ENCODE peak calls at places on chromosomes 16 and 17, in four cellular contexts. X is transverse colon, Y is heart right ventricle, P is fibroblast of lung. L is an unnamed sample.

GRCh38 chr17:76131692-76132573 is 9.1 kb downstream of the FOXJ1 start:
- DNase-seq in P (no peak), X (no peak), Y (no peak), L (no peak)

GRCh38 chr17:39016193-39017153 is 49.3 kb upstream of the FBXO47 start:
- DNase-seq in X (no peak), Y (no peak), P (no peak), L (no peak)

GRCh38 chr17:20266806-20267458 is 200.4 kb downstream of the LGALS9B start:
- DNase-seq in Y (no peak), X (no peak), P (peak; percentile 89), L (peak; percentile 64)

GRCh38 chr16:15948532-15949209 is 745 bp upstream of the ABCC1 start:
- DNase-seq in Y (no peak), P (no peak), X (peak; percentile 47), L (no peak)

GRCh38 chr17:17837966-17838962 is 1.5 kb upstream of the SREBF1 start:
- DNase-seq in P (peak; percentile 49), Y (peak; percentile 89), X (peak; percentile 64), L (peak; percentile 73)

GRCh38 chr16:57262841-57263584 is 18.0 kb downstream of the ARL2BP start:
- DNase-seq in P (no peak), X (no peak), Y (no peak), L (no peak)

GRCh38 chr17:79559111-79559887 is 51.6 kb downstream of the RBFOX3 start:
- DNase-seq in X (no peak), Y (no peak), P (no peak), L (no peak)

GRCh38 chr16:85495259-85495658 is 117.9 kb upstream of the GSE1 start:
- DNase-seq in Y (no peak), P (no peak), X (no peak), L (no peak)

GRCh38 chr17:56172517-56172982 is 19.3 kb downstream of the ANKFN1 start:
- DNase-seq in X (no peak), Y (peak; percentile 10), P (no peak), L (peak; percentile 6)

GRCh38 chr16:67846320-67847063 is at the start of gene NUTF2:
- DNase-seq in X (peak; percentile 97), P (peak; percentile 87), Y (peak; percentile 97), L (peak; percentile 98)

GRCh38 chr17:72754513-72754912 is 338.0 kb downstream of the SLC39A11 start:
- DNase-seq in X (no peak), Y (no peak), P (peak; percentile 7), L (no peak)

GRCh38 chr17:65467156-65467555 is 94.3 kb downstream of the AXIN2 start:
- DNase-seq in Y (no peak), P (no peak), X (no peak), L (no peak)

GRCh38 chr17:6684460-6684783 is 28.7 kb downstream of the SLC13A5 start:
- DNase-seq in P (no peak), X (no peak), Y (no peak), L (no peak)

GRCh38 chr17:62626719-62627218 is 701 bp upstream of the MRC2 start:
- DNase-seq in P (peak; percentile 82), X (no peak), Y (peak; percentile 71), L (peak; percentile 63)

GRCh38 chr16:86951831-86952598 is 365.2 kb downstream of the C16orf95 start:
- DNase-seq in P (peak; percentile 100), X (no peak), Y (no peak), L (peak; percentile 83)

DNA sequence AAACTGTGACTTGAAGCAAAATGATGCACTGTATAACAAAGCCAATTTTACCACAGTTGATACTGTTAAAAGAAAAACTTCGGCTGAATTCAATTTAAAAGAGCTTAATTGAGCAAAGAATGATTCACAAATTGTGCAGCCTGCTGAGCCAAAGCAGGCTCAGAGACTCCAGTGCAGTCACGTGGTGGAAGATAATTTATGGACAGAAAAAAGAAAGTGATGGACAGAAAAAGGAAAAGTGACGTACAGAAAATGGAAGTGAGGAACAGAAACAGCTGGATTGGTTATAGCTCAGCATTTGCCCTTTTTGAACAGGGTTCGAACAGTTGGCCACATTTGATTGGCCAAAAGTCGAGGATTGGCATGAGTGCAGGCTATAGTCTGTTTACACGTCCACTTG is 25.7 kb downstream of the ZSWIM7 start:
- DNase-seq in Y (no peak), X (no peak), P (no peak), L (peak; percentile 72)
- H3K27ac ChIP-seq in Y (no peak overlapping the region), X (no peak overlapping the region), P (no peak overlapping the region), L (no peak overlapping the region)

GRCh38 chr16:58533751-58534470 is 18.6 kb downstream of the SETD6 start:
- DNase-seq in X (no peak), P (peak; percentile 25), Y (no peak), L (no peak)

GRCh38 chr16:58536278-58536677 is 21.0 kb downstream of the SETD6 start:
- DNase-seq in Y (no peak), P (no peak), X (no peak), L (no peak)

GRCh38 chr16:58537124-58537906 is 22.0 kb downstream of the SETD6 start:
- DNase-seq in Y (no peak), P (no peak), X (no peak), L (no peak)

DNA sequence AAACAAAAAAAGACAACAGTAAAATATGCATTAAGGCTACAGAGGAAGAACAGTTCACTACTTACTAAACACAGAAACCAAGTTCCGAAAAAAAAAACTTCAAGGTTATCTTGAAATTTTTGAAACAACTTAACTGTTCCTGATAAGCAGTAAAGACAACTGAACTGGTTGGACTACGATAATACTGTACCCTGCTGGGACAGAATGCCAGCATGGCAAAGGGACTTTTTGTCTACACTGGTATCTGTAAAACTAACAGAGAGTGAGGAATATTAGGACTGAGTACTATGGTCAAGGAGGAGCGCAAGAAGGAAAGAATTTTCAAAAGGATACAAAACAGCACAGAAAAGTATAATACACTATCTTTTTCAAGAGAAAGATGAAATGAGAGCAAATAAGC is 19.8 kb downstream of the SETD6 start:
- DNase-seq in X (no peak), P (no peak), Y (no peak), L (no peak)
- H3K36me3 ChIP-seq in X (no peaks in the 10 kb centered on the region), P (peaks cover 28% of the 10 kb centered on the region), Y (peaks cover 98% of the 10 kb centered on the region), L (peaks cover 99% of the 10 kb centered on the region)

DNA sequence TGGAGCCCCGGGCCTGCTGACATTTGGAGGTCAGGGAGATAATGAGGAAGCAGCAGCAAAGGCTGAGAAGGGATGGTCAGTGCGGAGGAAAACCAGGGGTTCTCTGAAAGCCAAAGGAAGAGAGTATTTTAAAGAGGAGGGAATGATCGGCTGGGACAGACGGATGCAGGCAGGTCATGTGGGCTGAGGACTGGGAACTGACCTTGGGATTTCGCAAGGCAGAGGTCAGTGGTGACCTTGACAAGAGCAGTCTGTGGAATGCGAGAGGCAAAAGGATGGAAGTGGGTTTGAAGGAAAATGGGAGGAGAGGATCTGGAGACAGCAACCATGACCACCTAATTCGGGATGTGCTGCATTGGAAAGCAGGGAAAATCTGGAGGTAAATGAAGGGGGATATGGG is 10.2 kb downstream of the EFTUD2 start:
- DNase-seq in X (no peak), P (no peak), Y (no peak), L (no peak)
- H3K27ac ChIP-seq in X (no peak overlapping the region), P (no peak overlapping the region), Y (no peak overlapping the region), L (no peak overlapping the region)

GRCh38 chr17:82092995-82093751 is 4.9 kb downstream of the FASN start:
- DNase-seq in P (no peak), Y (no peak), X (no peak), L (no peak)

GRCh38 chr17:82095777-82096708 is 2.0 kb downstream of the FASN start:
- DNase-seq in Y (no peak), P (no peak), X (no peak), L (no peak)

GRCh38 chr17:82096709-82097186 is 1.3 kb downstream of the FASN start:
- DNase-seq in Y (no peak), P (no peak), X (no peak), L (no peak)

GRCh38 chr17:82097187-82097918 is 683 bp downstream of the FASN start:
- DNase-seq in X (peak; percentile 48), Y (peak; percentile 33), P (peak; percentile 58), L (no peak)

DNA sequence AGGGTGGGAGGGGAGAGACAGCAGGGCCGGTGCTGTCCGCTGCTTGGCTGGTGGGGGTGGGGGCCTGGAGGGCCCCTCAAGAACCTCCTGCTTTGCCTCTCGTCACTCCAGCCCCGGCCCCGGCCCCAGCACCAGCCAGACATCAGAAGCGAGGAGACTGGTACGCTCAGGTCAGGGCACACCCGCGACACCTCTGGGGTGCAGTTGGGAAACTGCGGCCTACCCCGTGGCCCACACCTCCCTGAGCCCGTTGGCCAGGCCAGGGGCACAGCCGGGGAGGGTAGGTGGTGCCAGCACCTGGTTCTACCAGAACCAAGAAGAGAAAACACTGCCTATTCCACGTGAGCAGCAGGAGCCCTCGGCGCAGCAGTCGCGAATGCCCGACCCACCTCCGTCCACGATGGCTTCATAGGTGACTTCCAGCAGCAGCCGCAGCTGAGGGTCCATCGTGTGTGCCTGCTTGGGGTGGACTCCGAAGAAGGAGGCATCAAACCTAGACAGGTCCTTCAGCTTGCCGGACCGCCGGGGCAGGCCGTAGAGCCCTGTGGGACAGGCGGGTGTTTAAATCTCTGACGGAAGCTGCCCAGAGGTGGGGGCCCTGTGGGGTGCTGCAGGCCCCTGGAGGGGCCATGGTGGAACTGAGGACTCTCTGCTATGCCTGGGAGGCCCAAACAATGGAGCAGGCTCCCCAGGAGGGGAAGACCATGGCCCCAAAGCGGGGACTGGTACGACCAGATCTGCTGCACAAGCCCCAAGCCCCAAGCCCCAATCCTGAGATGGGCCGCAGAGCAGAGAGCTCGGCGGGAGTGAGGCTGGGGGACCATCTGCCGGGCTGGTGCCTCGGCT is 2.9 kb downstream of the FASN start:
- DNase-seq in X (no peak), Y (no peak), P (no peak), L (no peak)
- H3K36me3 ChIP-seq in X (peaks cover 5% of the 10 kb centered on the region), Y (peaks cover 60% of the 10 kb centered on the region), P (peaks cover 49% of the 10 kb centered on the region), L (peaks cover 66% of the 10 kb centered on the region)

GRCh38 chr16:4272114-4272954 is 489 bp downstream of the TFAP4 start:
- DNase-seq in Y (peak; percentile 66), P (peak; percentile 25), X (peak; percentile 52), L (peak; percentile 76)
- H3K27ac ChIP-seq in Y (peak overlapping the region; percentile 92), P (peak overlapping the region; percentile 20), X (peak overlapping the region; percentile 92), L (peak overlapping the region; percentile 91)

L was measured in A673.